ENCODE peak calls at places on chromosomes 1 and 21, in six cellular contexts. L is fibroblast of lung, V is cardiac fibroblast, C is testis, T is Caco-2, I is K562. J is an unnamed sample.

GRCh38 chr1:38657441-38657840 is 202.1 kb downstream of the RRAGC start:
- DNase-seq in L (no peak), V (no peak), C (no peak), T (no peak), I (no peak), J (no peak)

GRCh38 chr1:27105018-27105417 is 49.9 kb downstream of the SLC9A1 start:
- DNase-seq in L (no peak), V (no peak), C (no peak), T (no peak), I (no peak), J (no peak)

GRCh38 chr1:100879422-100879821 is 15.2 kb downstream of the EXTL2 start:
- DNase-seq in L (no peak), V (no peak), C (no peak), T (no peak), I (no peak), J (no peak)

GRCh38 chr1:165408518-165408917 is 36.4 kb downstream of the RXRG start:
- DNase-seq in L (peak; percentile 6), V (peak; percentile 46), C (peak; percentile 35), T (peak; percentile 44), I (peak; percentile 53), J (peak; percentile 30)

GRCh38 chr1:39574646-39575045 is 1.9 kb downstream of the PABPC4 start:
- DNase-seq in L (peak; percentile 19), V (peak; percentile 20), C (peak; percentile 38), T (no peak), I (no peak), J (peak; percentile 50)

GRCh38 chr1:3267550-3268270 is 186.8 kb upstream of the ARHGEF16 start:
- DNase-seq in L (no peak), V (no peak), C (no peak), T (no peak), I (no peak), J (no peak)

GRCh38 chr21:45981641-45982255 is at the start of gene COL6A1:
- DNase-seq in L (peak; percentile 66), V (peak; percentile 74), C (peak; percentile 67), T (peak; percentile 64), I (peak; percentile 90), J (peak; percentile 19)

GRCh38 chr1:50968884-50969610 is 998 bp upstream of the CDKN2C start:
- DNase-seq in L (peak; percentile 45), V (peak; percentile 33), C (peak; percentile 59), T (no peak), I (peak; percentile 51), J (peak; percentile 34)

DNA sequence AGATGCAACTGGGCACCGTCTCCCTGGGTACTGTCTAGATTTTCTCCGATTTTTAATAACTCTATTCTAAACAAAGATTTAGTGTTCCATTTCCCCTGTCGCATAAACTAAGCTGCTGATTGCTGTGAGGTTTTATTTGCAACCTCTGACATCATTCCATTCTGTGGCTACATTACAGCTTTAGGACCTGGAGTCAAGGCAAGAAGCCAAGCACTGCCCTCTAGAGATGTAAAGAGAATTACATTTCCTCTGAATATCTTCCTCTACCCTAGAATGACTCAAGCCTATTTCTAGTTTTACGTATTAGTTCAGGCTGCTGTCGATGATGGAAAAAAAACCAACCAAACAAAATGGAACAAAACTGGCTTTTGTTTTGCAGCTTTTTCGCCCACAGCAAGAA is 130.2 kb upstream of the MAP1LC3C start:
- DNase-seq in L (no peak), V (no peak), C (peak; percentile 26), T (no peak), I (no peak), J (no peak)
- TF ChIP-seq CTCF in L (no peak), V (no peak), C (no peak), T (no peak), I (peak; percentile 25), J (no peak)

GRCh38 chr1:155174334-155175280 is 958 bp downstream of the TRIM46 start:
- DNase-seq in L (peak; percentile 31), V (no peak), C (no peak), T (no peak), I (peak; percentile 54), J (peak; percentile 37)
- H3K4me3 ChIP-seq in L (peak overlapping the region; percentile 97), V (peak overlapping the region; percentile 94), C (peak overlapping the region; percentile 92), T (no peak overlapping the region), I (no peak overlapping the region), J (peak overlapping the region; percentile 97)

GRCh38 chr21:36429672-36430546 is 44.7 kb downstream of the CHAF1B start:
- DNase-seq in L (peak; percentile 100), V (peak; percentile 100), C (peak; percentile 76), T (peak; percentile 78), I (peak; percentile 92), J (peak; percentile 99)
- TF ChIP-seq CTCF in L (peak; percentile 5), V (no peak), C (no peak), T (no peak), I (no peak), J (peak; percentile 18)

GRCh38 chr1:176177764-176178163 is 29.3 kb downstream of the COP1 start:
- DNase-seq in L (no peak), V (no peak), C (no peak), T (no peak), I (no peak), J (no peak)
- H3K4me3 ChIP-seq in L (no peak overlapping the region), V (no peak overlapping the region), C (no peak overlapping the region), T (no peak overlapping the region), I (no peak overlapping the region), J (no peak overlapping the region)

GRCh38 chr21:42632336-42632751 is 21.1 kb upstream of the PDE9A start:
- DNase-seq in L (no peak), V (no peak), C (no peak), T (no peak), I (no peak), J (no peak)
- TF ChIP-seq CTCF in L (no peak), V (no peak), C (no peak), T (no peak), I (no peak), J (no peak)

DNA sequence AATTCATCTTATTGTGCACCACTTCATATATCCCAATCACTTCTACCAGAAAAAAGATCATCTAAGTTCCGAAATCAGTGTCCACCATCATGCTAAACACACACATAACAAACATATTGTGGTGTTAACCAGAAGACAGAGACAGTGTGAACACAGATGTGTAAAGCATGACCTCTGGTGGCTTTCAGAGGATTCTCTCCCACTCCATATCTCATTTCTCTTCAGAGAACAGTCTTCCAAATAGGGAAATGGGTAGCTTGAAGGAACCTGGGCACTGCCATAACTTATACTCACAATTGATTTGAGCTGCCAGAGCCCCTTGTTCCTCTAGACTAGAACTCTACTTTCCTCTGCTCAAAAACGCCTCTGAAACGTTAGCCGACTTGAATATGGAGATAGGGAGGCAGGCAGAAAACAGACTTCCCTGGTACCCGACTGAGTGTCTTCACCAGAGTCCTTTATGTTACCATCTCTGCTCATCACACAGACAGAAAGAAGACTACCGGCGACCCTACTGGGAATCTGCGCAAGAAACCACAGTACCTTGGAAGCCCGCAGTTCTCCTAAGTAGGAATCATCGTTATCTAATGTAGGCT is 1.8 kb upstream of the ELAPOR1 start:
- DNase-seq in L (peak; percentile 20), V (peak; percentile 59), C (no peak), T (no peak), I (peak; percentile 49), J (peak; percentile 57)
- H3K4me3 ChIP-seq in L (no peak overlapping the region), V (no peak overlapping the region), C (peak overlapping the region; percentile 31), T (no peak overlapping the region), I (no peak overlapping the region), J (peak overlapping the region; percentile 21)

DNA sequence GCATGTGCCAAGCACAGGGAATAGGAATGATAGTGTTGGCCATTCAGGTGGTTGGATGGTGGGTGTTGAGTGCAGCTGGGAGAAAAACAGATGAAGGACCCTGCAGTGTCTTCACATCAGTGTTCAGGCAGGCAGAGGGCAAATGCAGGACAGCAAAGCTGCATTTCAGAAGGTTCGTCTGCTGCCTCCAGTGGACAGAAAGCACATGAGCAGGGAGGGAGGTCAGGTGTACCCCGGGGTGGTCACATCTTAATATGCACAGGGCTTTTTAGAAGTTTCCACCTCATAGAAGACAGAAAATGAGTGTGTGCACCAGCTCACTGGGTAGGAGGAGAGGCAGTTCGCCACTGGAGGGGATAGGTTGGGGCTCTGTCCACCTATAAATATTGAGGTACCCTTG is 184.9 kb downstream of the SLC35F3 start:
- DNase-seq in L (no peak), V (no peak), C (no peak), T (no peak), I (peak; percentile 26), J (no peak)
- TF ChIP-seq CTCF in L (no peak), V (no peak), C (no peak), T (peak; percentile 21), I (peak; percentile 33), J (no peak)

DNA sequence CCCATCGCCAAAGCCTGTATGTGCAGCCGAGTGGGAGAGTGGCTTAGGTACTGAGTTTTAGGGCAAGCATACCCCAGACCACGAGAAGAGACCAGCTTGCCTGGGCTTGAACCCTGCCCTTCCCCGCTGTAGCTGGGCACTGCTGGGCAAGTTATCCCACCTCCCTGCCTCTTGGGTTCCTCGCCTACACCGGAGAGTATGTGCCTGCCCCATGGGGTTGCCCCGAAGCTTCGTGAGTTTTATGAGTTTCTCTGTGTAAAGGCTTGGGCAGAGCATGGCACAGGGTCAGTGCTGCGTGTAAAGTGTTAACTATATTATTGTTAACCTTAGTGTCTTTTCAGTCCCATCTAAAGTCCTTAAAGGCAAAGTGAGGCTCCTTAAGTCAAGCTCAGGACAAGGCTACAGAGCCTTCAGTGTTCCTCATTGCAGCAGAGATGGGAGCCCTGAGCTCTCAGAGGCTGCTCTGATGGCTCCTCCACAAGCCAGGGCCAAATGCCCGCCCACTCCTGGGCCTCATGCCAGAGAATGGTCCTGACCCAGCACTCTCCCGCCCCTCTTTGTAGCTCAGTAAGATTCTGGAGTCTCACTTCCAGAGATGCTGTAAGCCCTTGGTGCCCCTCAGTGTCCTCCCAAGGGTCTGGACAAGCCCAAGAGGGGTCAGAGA is 37.0 kb upstream of the KCNA10 start:
- DNase-seq in L (no peak), V (no peak), C (peak; percentile 86), T (no peak), I (no peak), J (peak; percentile 22)
- H3K4me3 ChIP-seq in L (no peak overlapping the region), V (no peak overlapping the region), C (peak overlapping the region; percentile 38), T (no peak overlapping the region), I (no peak overlapping the region), J (no peak overlapping the region)

J was measured in choroid plexus epithelial cell.